ENCODE peak calls at places on chromosome 12, in six cellular contexts. J, Z, B, R, Q and U are unnamed samples.

GRCh38 chr12:123286997-123287396 is 15.3 kb upstream of the CDK2AP1 start:
- DNase-seq in J (no peak), R (no peak), Z (no peak), Q (no peak), B (no peak), U (no peak)

GRCh38 chr12:67355428-67356385 is 86.5 kb downstream of the CAND1 start:
- DNase-seq in R (no peak), Q (peak), J (peak), B (no peak), Z (no peak), U (no peak)

GRCh38 chr12:58847876-58848600 is 72.3 kb downstream of the LRIG3 start:
- DNase-seq in Z (no peak), J (no peak), Q (peak), R (no peak), B (no peak), U (no peak)

GRCh38 chr12:70258605-70259403 is 15.6 kb downstream of the CNOT2 start:
- DNase-seq in Q (no peak), Z (no peak), J (no peak), B (no peak), R (no peak), U (no peak)

GRCh38 chr12:124506145-124506831 is 61.1 kb downstream of the NCOR2 start:
- DNase-seq in Q (peak), J (no peak), Z (no peak), B (no peak), R (peak), U (no peak)

GRCh38 chr12:52528641-52529143 is 8.5 kb upstream of the KRT5 start:
- DNase-seq in Q (no peak), Z (no peak), B (no peak), J (no peak), R (no peak), U (no peak)

GRCh38 chr12:128612150-128612850 is 211.5 kb downstream of the SLC15A4 start:
- DNase-seq in B (no peak), Q (no peak), R (no peak), J (no peak), Z (no peak), U (no peak)

GRCh38 chr12:128322341-128322740 is 55.4 kb downstream of the TMEM132C start:
- DNase-seq in Z (no peak), B (no peak), Q (no peak), R (no peak), J (no peak), U (no peak)

GRCh38 chr12:5746496-5746895 is 198.6 kb downstream of the ANO2 start:
- DNase-seq in Z (no peak), Q (no peak), J (no peak), B (no peak), R (no peak), U (no peak)

GRCh38 chr12:5746020-5746419 is 199.0 kb downstream of the ANO2 start:
- DNase-seq in Q (no peak), J (no peak), R (no peak), Z (no peak), B (no peak), U (no peak)

GRCh38 chr12:5745251-5745888 is 199.7 kb downstream of the ANO2 start:
- DNase-seq in J (peak), Z (no peak), R (no peak), Q (peak), B (peak), U (no peak)

GRCh38 chr12:5748027-5748426 is 197.0 kb downstream of the ANO2 start:
- DNase-seq in B (no peak), Q (no peak), Z (no peak), J (no peak), R (no peak), U (no peak)

DNA sequence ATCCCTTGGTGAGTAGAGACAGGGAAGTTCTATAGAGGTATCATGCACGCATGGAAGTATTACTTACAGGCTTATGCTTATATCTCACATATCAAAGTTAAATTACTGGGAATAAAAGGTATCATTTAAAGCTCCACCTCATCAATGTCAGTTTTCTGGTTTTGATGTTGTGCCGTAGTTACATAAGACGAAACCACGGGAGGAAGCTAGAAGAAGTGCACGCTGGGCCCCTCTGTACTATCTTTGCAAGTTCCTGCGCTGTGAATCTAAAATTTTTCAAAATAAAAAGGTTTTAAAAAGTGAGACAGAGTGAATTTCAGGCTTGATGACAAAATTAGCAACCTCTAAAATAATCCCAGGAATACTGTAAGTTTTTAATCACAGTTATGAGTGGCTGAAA is 198.1 kb downstream of the ANO2 start:
- DNase-seq in R (no peak), B (no peak), J (no peak), Z (no peak), Q (no peak), U (no peak)
- H3K4me3 ChIP-seq in R (no peak), B (no peak), J (no peak), Z (no peak), Q (no peak), U (no peak)

GRCh38 chr12:56160894-56161667 is 2.9 kb downstream of the MYL6 start:
- DNase-seq in Z (no peak), Q (no peak), J (no peak), B (no peak), R (no peak), U (no peak)
- H3K4me3 ChIP-seq in Z (peak), Q (peak), J (peak), B (peak), R (peak), U (peak)

GRCh38 chr12:42585846-42586226 is 3.7 kb downstream of the PRICKLE1 start:
- DNase-seq in B (no peak), Z (no peak), Q (peak), J (no peak), R (no peak), U (no peak)

GRCh38 chr12:42588981-42589464 is 523 bp downstream of the PRICKLE1 start:
- DNase-seq in B (no peak), Z (no peak), R (no peak), J (no peak), Q (peak), U (no peak)

GRCh38 chr12:42586268-42586667 is 3.3 kb downstream of the PRICKLE1 start:
- DNase-seq in Q (peak), B (no peak), Z (no peak), J (no peak), R (no peak), U (no peak)

GRCh38 chr12:42588308-42588836 is 1.2 kb downstream of the PRICKLE1 start:
- DNase-seq in Q (peak), R (no peak), Z (no peak), B (no peak), J (no peak), U (no peak)

GRCh38 chr12:42587564-42588307 is 1.8 kb downstream of the PRICKLE1 start:
- DNase-seq in R (no peak), Q (peak), J (no peak), Z (no peak), B (no peak), U (no peak)
- H3K4me3 ChIP-seq in R (peak), Q (peak), J (no peak), Z (peak), B (no peak), U (peak)

DNA sequence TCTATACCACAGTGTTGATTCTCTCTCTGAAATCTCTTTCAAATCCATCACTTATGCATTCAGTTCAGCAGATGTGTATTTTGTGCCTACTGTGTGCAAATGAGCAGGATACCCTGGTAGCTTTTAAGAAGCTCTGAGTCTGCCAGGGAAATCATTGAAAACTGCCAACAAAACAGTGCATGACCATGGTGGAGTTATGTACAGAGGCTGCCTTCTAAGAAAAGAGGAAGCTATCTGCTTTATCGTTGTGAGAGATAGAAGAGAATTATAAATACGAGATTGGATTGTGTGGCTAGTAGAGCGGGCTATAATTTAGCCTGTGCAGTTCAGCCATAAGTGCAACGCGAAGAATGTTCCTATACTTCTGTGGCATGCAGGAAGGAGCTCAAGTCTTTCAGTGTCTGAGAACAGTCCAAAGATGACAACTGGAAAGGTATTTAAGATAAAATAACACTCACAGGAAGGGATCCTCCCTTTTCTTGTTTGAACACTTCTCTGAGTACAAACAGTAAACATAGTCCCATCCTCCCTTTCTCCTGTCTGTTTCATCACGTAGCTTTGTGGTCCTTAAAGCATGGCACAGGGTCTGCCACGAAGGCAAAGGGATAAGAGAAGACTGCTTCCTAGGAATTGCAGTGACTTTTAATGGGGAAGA is 4.4 kb downstream of the DIP2B start:
- DNase-seq in Z (no peak), R (no peak), Q (no peak), J (no peak), B (no peak), U (no peak)
- H3K4me3 ChIP-seq in Z (no peak), R (no peak), Q (no peak), J (no peak), B (peak), U (no peak)

GRCh38 chr12:12501121-12501520 is 61.5 kb downstream of the DUSP16 start:
- DNase-seq in B (no peak), Z (no peak), R (no peak), Q (no peak), J (no peak), U (no peak)

GRCh38 chr12:12505544-12506501 is 56.8 kb downstream of the DUSP16 start:
- DNase-seq in Q (peak), J (peak), Z (peak), R (peak), B (no peak), U (peak)

GRCh38 chr12:12503384-12504078 is 59.1 kb downstream of the DUSP16 start:
- DNase-seq in R (no peak), Z (no peak), B (no peak), Q (no peak), J (peak), U (no peak)

GRCh38 chr12:12499909-12500604 is 62.6 kb downstream of the DUSP16 start:
- DNase-seq in Q (no peak), B (no peak), J (no peak), R (no peak), Z (no peak), U (no peak)

GRCh38 chr12:12502813-12503146 is 59.9 kb downstream of the DUSP16 start:
- DNase-seq in J (peak), R (no peak), B (no peak), Z (no peak), Q (no peak), U (no peak)
- H3K4me3 ChIP-seq in J (no peak), R (no peak), B (no peak), Z (no peak), Q (no peak), U (no peak)

DNA sequence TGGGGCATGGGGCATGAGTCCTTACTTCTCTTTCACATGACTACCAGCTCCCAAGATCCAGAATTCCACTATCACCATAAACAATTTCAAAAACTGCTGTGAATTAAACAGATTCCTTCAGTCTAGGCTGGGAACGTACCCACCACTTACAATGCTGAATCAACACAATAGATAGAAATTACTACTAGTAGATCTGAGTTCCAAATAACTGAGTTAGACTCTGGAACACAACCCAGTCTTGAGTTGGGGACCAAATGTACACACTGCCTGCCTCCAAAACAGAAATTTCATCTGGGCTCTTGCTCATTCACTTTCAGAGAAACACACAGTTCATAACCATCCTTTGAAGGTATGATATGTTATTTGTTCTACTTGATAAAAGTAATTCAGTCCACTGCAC is 8.9 kb downstream of the CORO1C start:
- DNase-seq in Q (no peak), R (no peak), B (no peak), Z (no peak), J (no peak), U (no peak)
- H3K4me3 ChIP-seq in Q (no peak), R (no peak), B (no peak), Z (no peak), J (no peak), U (peak)

GRCh38 chr12:80702889-80703605 is 4.4 kb upstream of the MYF6 start:
- DNase-seq in R (peak), Z (peak), Q (no peak), J (no peak), B (no peak), U (peak)
- H3K4me3 ChIP-seq in R (no peak), Z (no peak), Q (no peak), J (no peak), B (no peak), U (no peak)

GRCh38 chr12:12072064-12072760 is 1.5 kb downstream of the BCL2L14 start:
- DNase-seq in Q (no peak), J (peak), Z (no peak), R (no peak), B (peak), U (no peak)
- H3K4me3 ChIP-seq in Q (no peak), J (no peak), Z (no peak), R (no peak), B (peak), U (no peak)